ENCODE peak calls at places on chromosomes 2 and 18, in nine cellular contexts. U, M, T, B, S, I, N, V and Z are unnamed samples.

GRCh38 chr18:37617623-37618022 is 52.0 kb upstream of the CELF4 start:
- DNase-seq in M (no peak), N (no peak), S (no peak), T (no peak), V (no peak), B (no peak), U (no peak), I (no peak), Z (no peak)

GRCh38 chr2:27844821-27845255 is 45.3 kb downstream of the RBKS start:
- DNase-seq in T (no peak), M (no peak), I (no peak), U (no peak), S (no peak), N (no peak), V (no peak), B (no peak), Z (no peak)

GRCh38 chr18:8786766-8787670 is 81.7 kb downstream of the MTCL1 start:
- DNase-seq in T (no peak), V (no peak), S (no peak), B (no peak), N (no peak), I (no peak), U (no peak), M (no peak), Z (no peak)

GRCh38 chr2:69452687-69453086 is 15.5 kb upstream of the NFU1 start:
- DNase-seq in N (no peak), U (no peak), S (no peak), V (no peak), B (no peak), M (no peak), I (no peak), T (no peak), Z (no peak)

GRCh38 chr2:88711897-88712296 is 20.4 kb downstream of the RPIA start:
- DNase-seq in V (no peak), I (no peak), U (no peak), M (no peak), B (no peak), N (no peak), T (no peak), S (no peak), Z (no peak)

GRCh38 chr2:136378712-136379595 is 261.0 kb upstream of the CXCR4 start:
- DNase-seq in S (peak), I (peak), M (peak), N (peak), B (peak), U (no peak), T (peak), V (peak), Z (peak)

GRCh38 chr2:8619071-8619470 is 62.8 kb upstream of the ID2 start:
- DNase-seq in S (no peak), T (no peak), B (no peak), M (no peak), N (no peak), V (no peak), I (no peak), U (no peak), Z (no peak)

GRCh38 chr2:150977296-150977695 is 284.4 kb downstream of the RBM43 start:
- DNase-seq in V (no peak), S (no peak), M (no peak), N (no peak), B (no peak), T (peak), U (no peak), I (no peak), Z (no peak)

GRCh38 chr18:58125183-58125582 is 81.2 kb downstream of the NEDD4L start:
- DNase-seq in S (peak), T (no peak), N (no peak), B (no peak), U (no peak), M (no peak), I (no peak), V (peak), Z (no peak)

GRCh38 chr2:64263315-64263714 is 119.1 kb upstream of the PELI1 start:
- DNase-seq in I (no peak), N (peak), S (no peak), M (no peak), U (no peak), B (no peak), V (peak), T (no peak), Z (peak)

GRCh38 chr2:36697424-36698066 is 1.0 kb downstream of the VIT start:
- DNase-seq in B (no peak), N (no peak), V (peak), I (no peak), S (no peak), U (no peak), T (no peak), M (no peak), Z (no peak)

GRCh38 chr2:55490554-55490953 is 29.0 kb upstream of the CFAP36 start:
- DNase-seq in U (no peak), S (peak), V (peak), I (no peak), M (peak), B (peak), N (peak), T (peak), Z (peak)

GRCh38 chr2:241945803-241946202 is 76.3 kb downstream of the RTP5 start:
- DNase-seq in T (no peak), S (no peak), B (no peak), U (no peak), M (no peak), I (no peak), V (no peak), N (no peak), Z (no peak)

GRCh38 chr2:119730598-119731278 is 29.0 kb upstream of the PTPN4 start:
- DNase-seq in N (no peak), T (peak), I (no peak), M (no peak), V (no peak), U (no peak), S (no peak), B (no peak), Z (no peak)

GRCh38 chr18:23838233-23838632 is 149.0 kb downstream of the LAMA3 start:
- DNase-seq in B (no peak), V (no peak), M (no peak), I (no peak), S (no peak), U (no peak), T (no peak), N (no peak), Z (no peak)

GRCh38 chr18:73696171-73696570 is 451.5 kb downstream of the FBXO15 start:
- DNase-seq in T (no peak), V (no peak), U (no peak), M (no peak), B (no peak), S (no peak), I (no peak), N (no peak), Z (no peak)